ENCODE peak calls at places on chromosome 20, in six cellular contexts. U, J, R, H, E and L are unnamed samples.

GRCh38 chr20:50165687-50166554 is 12.4 kb upstream of the PEDS1 start:
- DNase-seq in J (peak; percentile 75), R (peak; percentile 100), H (peak; percentile 100), E (peak; percentile 91), U (peak; percentile 100), L (peak; percentile 97)

GRCh38 chr20:43720007-43720406 is 6.8 kb downstream of the GTSF1L start:
- DNase-seq in R (no peak), H (no peak), U (no peak), E (no peak), J (no peak), L (no peak)

GRCh38 chr20:35271073-35271882 is 6.6 kb downstream of the MMP24OS start:
- DNase-seq in H (no peak), J (no peak), U (no peak), E (no peak), R (peak; percentile 84), L (peak; percentile 44)

GRCh38 chr20:43915209-43916072 is 789 bp downstream of the TOX2 start:
- DNase-seq in E (no peak), J (no peak), U (peak; percentile 23), H (peak; percentile 64), R (peak; percentile 54), L (peak; percentile 68)

GRCh38 chr20:51335329-51335841 is 207.1 kb downstream of the NFATC2 start:
- DNase-seq in H (peak; percentile 100), E (no peak), R (peak; percentile 96), J (no peak), U (peak; percentile 100), L (no peak)

GRCh38 chr20:34774886-34775285 is 50.6 kb downstream of the NCOA6 start:
- DNase-seq in E (no peak), R (no peak), J (no peak), U (no peak), H (no peak), L (no peak)

GRCh38 chr20:33917813-33918525 is 75.7 kb upstream of the RALY start:
- DNase-seq in J (no peak), E (no peak), H (no peak), R (no peak), U (no peak), L (no peak)

GRCh38 chr20:3797226-3797545 is 1.1 kb downstream of the CDC25B start:
- DNase-seq in H (no peak), R (no peak), U (no peak), E (no peak), J (no peak), L (no peak)

GRCh38 chr20:44461142-44461802 is 14.4 kb upstream of the TTPAL start:
- DNase-seq in H (no peak), E (no peak), R (no peak), J (no peak), U (no peak), L (no peak)

GRCh38 chr20:20364747-20365558 is 3.0 kb upstream of the INSM1 start:
- DNase-seq in R (no peak), E (no peak), H (no peak), J (no peak), U (no peak), L (no peak)

GRCh38 chr20:46709459-46710148 is at the start of gene SLC2A10:
- DNase-seq in H (peak; percentile 72), U (peak; percentile 61), R (peak; percentile 69), J (peak; percentile 40), E (no peak), L (peak; percentile 65)

GRCh38 chr20:41411458-41411857 is 44.8 kb upstream of the EMILIN3 start:
- DNase-seq in H (peak; percentile 30), E (no peak), U (peak; percentile 28), R (no peak), J (no peak), L (no peak)

GRCh38 chr20:22583773-22584629 is at the start of gene FOXA2:
- DNase-seq in J (no peak), E (no peak), U (no peak), R (peak; percentile 90), H (no peak), L (peak; percentile 75)

GRCh38 chr20:5864873-5865582 is 85.3 kb downstream of the TRMT6 start:
- DNase-seq in H (peak; percentile 72), R (no peak), U (peak; percentile 67), J (no peak), E (no peak), L (no peak)

GRCh38 chr20:33084722-33085121 is 5.3 kb downstream of the BPIFB4 start:
- DNase-seq in H (no peak), R (no peak), E (no peak), J (no peak), U (no peak), L (no peak)

GRCh38 chr20:63191400-63191799 is 24.5 kb downstream of the YTHDF1 start:
- DNase-seq in U (peak; percentile 19), J (no peak), E (no peak), H (no peak), R (no peak), L (no peak)

DNA sequence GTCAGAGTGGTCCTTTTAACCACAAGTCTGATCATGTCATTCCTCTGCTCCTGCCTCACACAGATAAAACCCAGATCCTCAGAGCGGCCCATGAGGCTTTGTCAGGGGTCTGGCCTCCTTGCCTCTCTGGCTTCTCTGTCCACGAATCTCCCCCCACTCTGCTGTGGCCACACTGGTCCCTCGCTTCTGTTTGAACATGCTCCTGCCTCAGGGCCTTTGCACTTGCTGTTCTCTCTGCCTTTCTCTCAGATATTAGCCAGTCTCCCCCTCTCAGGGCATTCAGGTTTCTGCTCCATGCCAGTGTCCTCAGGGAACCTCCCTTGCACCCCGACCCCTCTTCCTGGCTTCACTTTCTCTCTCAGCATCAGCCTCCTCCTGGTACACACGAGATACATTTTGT is 518.5 kb downstream of the PREX1 start:
- DNase-seq in U (no peak), E (no peak), R (no peak), H (no peak), J (no peak), L (no peak)
- H2BK15ac ChIP-seq in U (no peak overlapping the region), E (no peak overlapping the region), R (no peak overlapping the region), H (no peak overlapping the region), J (no peak overlapping the region), L (no peak overlapping the region)

GRCh38 chr20:48783533-48784272 is 44.1 kb downstream of the PREX1 start:
- DNase-seq in R (no peak), U (peak; percentile 22), E (no peak), J (no peak), H (peak; percentile 14), L (no peak)

GRCh38 chr20:48781634-48782033 is 46.2 kb downstream of the PREX1 start:
- DNase-seq in J (no peak), R (no peak), H (no peak), E (no peak), U (no peak), L (no peak)

GRCh38 chr20:48782901-48783308 is 44.9 kb downstream of the PREX1 start:
- DNase-seq in J (no peak), H (no peak), E (no peak), U (no peak), R (no peak), L (no peak)

GRCh38 chr20:48784273-48784641 is 43.5 kb downstream of the PREX1 start:
- DNase-seq in E (no peak), U (no peak), R (no peak), H (no peak), J (no peak), L (no peak)

DNA sequence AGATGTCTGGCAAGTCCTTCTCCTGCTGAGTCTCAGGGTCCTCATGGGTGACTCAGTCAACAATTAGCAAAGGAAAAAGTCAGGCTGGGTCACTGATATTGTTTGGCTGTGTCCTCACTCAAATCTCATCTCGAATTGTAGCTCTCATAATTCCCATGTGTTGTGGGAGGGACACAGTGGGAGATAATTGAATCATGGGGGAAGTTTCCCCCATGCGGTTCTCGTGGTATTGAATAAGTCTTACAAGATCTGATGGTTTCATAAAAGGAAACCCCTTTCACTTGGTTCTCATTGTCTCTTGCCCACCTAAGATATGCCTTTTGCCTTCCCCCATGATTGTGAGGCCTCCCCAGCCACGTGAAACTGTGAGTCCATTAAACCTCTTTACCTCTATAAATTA is 45.7 kb downstream of the PREX1 start:
- DNase-seq in E (no peak), U (no peak), R (no peak), J (no peak), H (no peak), L (no peak)
- H3K4me1 ChIP-seq in E (no peaks in the 10 kb centered on the region), U (no peaks in the 10 kb centered on the region), R (peaks cover 6% of the 10 kb centered on the region), J (peaks cover 41% of the 10 kb centered on the region), H (peaks cover 12% of the 10 kb centered on the region), L (no peaks in the 10 kb centered on the region)

DNA sequence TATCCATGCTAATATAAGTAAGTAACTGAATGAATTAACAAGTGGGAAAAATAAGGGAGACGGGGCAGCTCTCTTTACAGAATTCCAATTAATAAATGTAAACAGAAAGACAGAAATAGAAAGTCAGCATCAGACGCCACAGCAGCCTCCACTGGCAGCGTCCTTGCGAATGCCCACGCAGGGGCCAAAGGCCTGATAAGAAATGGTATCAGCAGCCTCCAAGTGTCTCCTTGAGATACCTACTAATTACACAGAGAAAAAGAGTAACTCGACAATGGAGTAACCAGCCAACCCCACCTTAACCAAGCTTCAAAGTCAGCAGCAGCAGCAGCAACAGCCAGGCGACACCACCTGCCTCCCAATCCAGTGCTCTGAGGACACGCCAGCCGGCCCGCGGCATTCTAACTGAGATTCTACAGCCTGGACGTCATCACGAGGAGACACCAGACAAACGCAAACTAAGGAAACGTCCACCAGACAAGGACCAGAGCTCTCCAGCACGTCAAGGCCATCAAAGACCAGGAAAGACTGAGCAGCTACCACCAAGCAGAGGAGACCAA is 78.8 kb downstream of the TAF4 start:
- DNase-seq in J (no peak), U (no peak), E (no peak), R (no peak), H (no peak), L (no peak)
- H2BK15ac ChIP-seq in J (no peak overlapping the region), U (no peak overlapping the region), E (no peak overlapping the region), R (no peak overlapping the region), H (no peak overlapping the region), L (no peak overlapping the region)

GRCh38 chr20:1479831-1480595 is 11.2 kb downstream of the SIRPB2 start:
- DNase-seq in U (no peak), E (no peak), J (no peak), R (peak; percentile 42), H (no peak), L (no peak)

GRCh38 chr20:1489764-1490436 is 1.3 kb downstream of the SIRPB2 start:
- DNase-seq in U (no peak), H (no peak), R (no peak), J (no peak), E (no peak), L (no peak)

GRCh38 chr20:1489328-1489727 is 1.9 kb downstream of the SIRPB2 start:
- DNase-seq in E (no peak), U (no peak), R (no peak), H (no peak), J (no peak), L (no peak)

GRCh38 chr20:1486566-1486965 is 4.7 kb downstream of the SIRPB2 start:
- DNase-seq in H (no peak), J (no peak), U (no peak), R (no peak), E (no peak), L (no peak)

DNA sequence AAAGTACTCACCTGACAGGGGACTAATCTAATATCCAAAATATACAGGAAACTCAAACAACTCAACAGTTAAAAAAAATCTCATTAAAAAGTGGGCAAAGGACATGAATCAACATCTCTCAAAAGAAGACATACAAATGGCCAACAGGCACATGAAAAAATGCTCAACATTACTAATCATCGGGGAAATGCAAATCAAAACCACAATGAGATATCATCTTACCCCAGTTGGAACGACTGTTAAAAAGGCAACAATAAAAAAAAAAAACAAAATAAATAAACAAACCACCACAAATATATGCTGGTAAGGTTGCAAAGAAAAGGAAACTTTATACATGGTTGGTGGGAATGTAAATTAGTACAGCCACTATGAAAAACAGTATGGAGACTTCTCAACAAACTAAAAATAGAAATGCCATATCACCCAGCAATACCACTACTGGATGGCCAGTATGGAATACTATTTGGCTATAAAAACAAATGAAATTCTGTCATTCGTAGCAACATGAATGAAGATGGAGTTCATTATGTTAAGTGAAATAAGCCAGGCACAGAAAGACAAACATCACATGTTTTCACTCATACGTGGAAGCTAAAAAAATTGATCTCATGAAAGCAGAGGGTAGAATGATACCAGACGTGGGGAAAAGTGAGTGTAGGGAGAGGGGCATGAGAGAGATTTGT is 6.6 kb downstream of the SIRPB2 start:
- DNase-seq in H (no peak), U (no peak), E (no peak), R (no peak), J (no peak), L (no peak)
- H3K4me1 ChIP-seq in H (no peaks in the 10 kb centered on the region), U (no peaks in the 10 kb centered on the region), E (no peaks in the 10 kb centered on the region), R (no peaks in the 10 kb centered on the region), J (no peaks in the 10 kb centered on the region), L (no peaks in the 10 kb centered on the region)